ENCODE peak calls at places on chromosomes 6 and 20, in five cellular contexts. L is HepG2, E is SK-N-SH, M is HCT116, H is GM12878. D is an unnamed sample. For H3K27me3, the result is how much of the 10 kb centered on the place peaks cover.

GRCh38 chr6:163529605-163530004 is 115.1 kb downstream of the QKI start:
- DNase-seq in H (no peak), E (no peak), L (no peak), M (no peak), D (no peak)

GRCh38 chr6:8337147-8337546 is 98.2 kb downstream of the SLC35B3 start:
- DNase-seq in E (no peak), M (no peak), L (no peak), H (no peak), D (no peak)

GRCh38 chr6:118709859-118710350 is 58.5 kb upstream of the CEP85L start:
- DNase-seq in M (no peak), E (no peak), H (peak), L (no peak), D (no peak)

GRCh38 chr6:19413323-19413722 is 423.8 kb upstream of the ID4 start:
- DNase-seq in M (peak), E (no peak), L (no peak), H (no peak), D (no peak)

GRCh38 chr20:36544134-36545018 is 3.1 kb downstream of the MYL9 start:
- DNase-seq in E (no peak), M (no peak), L (no peak), H (no peak), D (no peak)

GRCh38 chr6:29251741-29252140 is 49.8 kb upstream of the OR14J1 start:
- DNase-seq in M (no peak), L (no peak), E (no peak), H (no peak), D (no peak)

GRCh38 chr6:81768150-81768942 is 15.9 kb upstream of the TENT5A start:
- DNase-seq in E (no peak), L (peak), M (no peak), H (no peak), D (no peak)

GRCh38 chr6:44524491-44525227 is 137.2 kb downstream of the CDC5L start:
- DNase-seq in L (no peak), M (no peak), H (no peak), E (no peak), D (no peak)

GRCh38 chr6:136184738-136185137 is 65.4 kb downstream of the MTFR2 start:
- DNase-seq in L (no peak), E (no peak), H (no peak), M (no peak), D (no peak)

GRCh38 chr6:139436521-139437348 is 62.3 kb upstream of the CITED2 start:
- DNase-seq in H (no peak), M (no peak), E (no peak), L (no peak), D (no peak)

GRCh38 chr6:45488884-45489283 is 111.2 kb upstream of the SUPT3H start:
- DNase-seq in L (no peak), H (no peak), M (no peak), E (no peak), D (no peak)

GRCh38 chr6:39228111-39228971 is 934 bp downstream of the KCNK5 start:
- DNase-seq in L (no peak), E (peak), M (no peak), H (no peak), D (no peak)

GRCh38 chr20:34709836-34710567 is 5.9 kb downstream of the TP53INP2 start:
- DNase-seq in L (no peak), H (no peak), M (peak), E (peak), D (no peak)

GRCh38 chr6:107695061-107695715 is 128.9 kb downstream of the SCML4 start:
- DNase-seq in L (no peak), E (no peak), H (no peak), M (no peak), D (no peak)

GRCh38 chr6:134047673-134048072 is 4.8 kb downstream of the SLC2A12 start:
- DNase-seq in L (no peak), M (no peak), E (no peak), H (no peak), D (no peak)

GRCh38 chr6:118559659-118560058 is 11.6 kb downstream of the PLN start:
- DNase-seq in M (no peak), E (no peak), H (no peak), L (no peak), D (no peak)

GRCh38 chr20:37351689-37352610 is 6.0 kb downstream of the SRC start:
- DNase-seq in M (no peak), H (no peak), E (peak), L (no peak), D (no peak)

GRCh38 chr20:60056345-60057122 is 98.3 kb downstream of the CDH26 start:
- DNase-seq in L (no peak), H (no peak), M (no peak), E (no peak), D (no peak)

GRCh38 chr20:59125909-59126308 is 37.7 kb upstream of the ZNF831 start:
- DNase-seq in E (no peak), L (no peak), H (no peak), M (no peak), D (no peak)

GRCh38 chr20:43833511-43834395 is 80.9 kb upstream of the TOX2 start:
- DNase-seq in M (no peak), H (no peak), E (no peak), L (no peak), D (no peak)

GRCh38 chr6:10048370-10049297 is 366.2 kb downstream of the TFAP2A start:
- DNase-seq in H (no peak), L (no peak), M (no peak), E (no peak), D (no peak)

GRCh38 chr6:2893276-2893675 is 9.8 kb downstream of the SERPINB9 start:
- DNase-seq in L (no peak), M (no peak), H (no peak), E (no peak), D (no peak)

GRCh38 chr20:36773548-36774242 is at the start of gene DSN1:
- DNase-seq in E (peak), M (peak), H (peak), L (peak), D (peak)

GRCh38 chr6:105105094-105105493 is 74.7 kb downstream of the POPDC3 start:
- DNase-seq in H (no peak), E (no peak), L (no peak), M (no peak), D (no peak)

GRCh38 chr6:90025418-90026089 is 131.3 kb downstream of the GJA10 start:
- DNase-seq in H (no peak), L (no peak), M (peak), E (peak), D (no peak)

GRCh38 chr6:41072836-41073202 is at the start of gene NFYA:
- DNase-seq in E (peak), H (no peak), M (no peak), L (no peak), D (no peak)

GRCh38 chr6:32154514-32155161 is 697 bp downstream of the PPT2 start:
- DNase-seq in M (peak), H (no peak), E (peak), L (peak), D (no peak)

GRCh38 chr6:166449036-166449435 is 66.3 kb upstream of the MPC1 start:
- DNase-seq in H (no peak), L (no peak), M (no peak), E (no peak), D (no peak)

GRCh38 chr6:37433657-37434271 is 743 bp downstream of the CMTR1 start:
- DNase-seq in E (no peak), H (peak), M (no peak), L (peak), D (no peak)

GRCh38 chr6:7540595-7540994 is 876 bp upstream of the DSP start:
- DNase-seq in E (peak), H (no peak), L (no peak), M (no peak), D (no peak)

GRCh38 chr6:5765141-5765760 is 241.5 kb downstream of the NRN1 start:
- DNase-seq in H (no peak), E (no peak), L (no peak), M (no peak), D (no peak)

GRCh38 chr6:160523223-160523622 is 140.9 kb downstream of the LPA start:
- DNase-seq in M (no peak), H (no peak), L (no peak), E (no peak), D (no peak)

GRCh38 chr20:19806806-19807691 is 49.0 kb downstream of the RIN2 start:
- DNase-seq in M (no peak), L (no peak), H (no peak), E (peak), D (no peak)

GRCh38 chr6:116881236-116881635 is 4.2 kb downstream of the RFX6 start:
- DNase-seq in M (peak), H (no peak), L (peak), E (no peak), D (no peak)
- H3K27me3 ChIP-seq in M (under half), H (under half), L (under half), E (under half), D (under half)

DNA sequence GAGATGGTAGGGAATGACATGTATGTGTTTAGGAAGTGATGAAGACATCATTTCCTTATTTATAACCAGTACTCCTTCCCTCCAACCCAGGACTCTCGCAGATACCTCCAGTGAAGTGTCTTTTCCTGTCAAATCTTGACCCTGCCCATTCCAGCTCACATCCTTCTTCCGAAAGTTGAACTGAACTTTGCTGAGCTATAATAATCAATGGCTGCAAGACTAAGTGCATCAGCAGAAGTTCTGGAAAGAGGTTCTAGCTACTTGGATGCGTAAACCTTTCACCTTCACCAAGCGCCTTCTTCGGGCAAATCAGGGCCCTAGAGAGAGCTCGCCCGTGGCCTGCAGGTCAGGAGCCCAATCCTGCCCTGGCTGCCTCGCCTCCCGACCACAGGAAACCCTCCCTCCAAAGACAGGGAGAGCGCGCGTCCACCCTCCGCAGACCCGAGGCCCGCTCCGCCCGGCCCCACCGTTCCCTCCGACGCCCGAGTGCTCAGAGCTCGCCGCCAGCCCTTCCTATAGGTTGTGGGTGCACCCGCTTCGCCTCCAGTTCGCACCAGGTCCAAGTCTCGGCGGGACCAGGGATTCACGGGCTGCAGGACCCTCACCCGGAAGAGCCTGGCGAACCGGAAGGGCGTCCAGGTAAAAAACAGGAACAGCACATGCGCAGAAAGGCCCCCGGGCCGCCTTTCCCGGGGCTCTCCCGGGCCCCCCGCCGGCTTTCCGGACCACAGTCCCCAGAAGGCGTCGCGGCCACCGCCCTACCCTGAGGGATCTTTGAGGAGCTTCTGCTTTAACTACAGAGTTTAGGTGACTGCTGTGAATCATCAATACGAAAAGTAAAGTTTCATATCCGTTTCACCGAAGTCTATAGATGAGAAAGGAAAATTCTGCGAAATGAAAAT is at the start of gene ZNF334:
- DNase-seq in M (no peak), H (no peak), E (peak), L (peak), D (no peak)
- TF ChIP-seq SIN3A in M (no peak), H (no peak), E (no peak), L (peak), D (no peak)

GRCh38 chr6:33172307-33173227 is 19.7 kb downstream of the COL11A2 start:
- DNase-seq in E (no peak), H (no peak), M (peak), L (peak), D (no peak)
- TF ChIP-seq CTCF in E (peak), H (peak), M (peak), L (peak), D (peak)

GRCh38 chr6:108883172-108883571 is 35.0 kb downstream of the ARMC2 start:
- DNase-seq in H (peak), M (no peak), E (no peak), L (no peak), D (no peak)
- H3K27me3 ChIP-seq in H (under half), M (under half), E (under half), L (under half), D (under half)

DNA sequence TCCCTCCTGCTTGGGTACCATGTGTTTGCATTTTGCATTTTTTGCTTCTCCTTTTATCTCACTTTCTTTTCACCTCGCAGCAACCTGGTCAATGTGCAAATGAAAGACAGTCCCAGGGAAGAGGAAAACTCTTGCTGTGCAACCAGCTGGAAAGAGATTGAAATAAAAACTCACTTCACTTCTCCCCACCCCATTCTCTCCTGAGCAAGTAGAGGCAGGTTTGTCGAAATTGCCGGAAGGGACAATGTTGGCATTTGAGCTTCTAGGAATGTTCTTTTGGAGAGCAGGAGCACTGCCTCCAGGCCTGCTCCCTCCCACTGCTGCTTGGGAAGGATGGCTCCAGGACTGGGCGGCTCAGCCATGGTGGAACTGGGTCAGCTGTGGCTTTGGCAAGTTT is 30.6 kb downstream of the KCNG1 start:
- DNase-seq in M (no peak), L (no peak), H (no peak), E (no peak), D (no peak)
- TF ChIP-seq SIN3A in M (no peak), L (no peak), H (no peak), E (no peak), D (no peak)

DNA sequence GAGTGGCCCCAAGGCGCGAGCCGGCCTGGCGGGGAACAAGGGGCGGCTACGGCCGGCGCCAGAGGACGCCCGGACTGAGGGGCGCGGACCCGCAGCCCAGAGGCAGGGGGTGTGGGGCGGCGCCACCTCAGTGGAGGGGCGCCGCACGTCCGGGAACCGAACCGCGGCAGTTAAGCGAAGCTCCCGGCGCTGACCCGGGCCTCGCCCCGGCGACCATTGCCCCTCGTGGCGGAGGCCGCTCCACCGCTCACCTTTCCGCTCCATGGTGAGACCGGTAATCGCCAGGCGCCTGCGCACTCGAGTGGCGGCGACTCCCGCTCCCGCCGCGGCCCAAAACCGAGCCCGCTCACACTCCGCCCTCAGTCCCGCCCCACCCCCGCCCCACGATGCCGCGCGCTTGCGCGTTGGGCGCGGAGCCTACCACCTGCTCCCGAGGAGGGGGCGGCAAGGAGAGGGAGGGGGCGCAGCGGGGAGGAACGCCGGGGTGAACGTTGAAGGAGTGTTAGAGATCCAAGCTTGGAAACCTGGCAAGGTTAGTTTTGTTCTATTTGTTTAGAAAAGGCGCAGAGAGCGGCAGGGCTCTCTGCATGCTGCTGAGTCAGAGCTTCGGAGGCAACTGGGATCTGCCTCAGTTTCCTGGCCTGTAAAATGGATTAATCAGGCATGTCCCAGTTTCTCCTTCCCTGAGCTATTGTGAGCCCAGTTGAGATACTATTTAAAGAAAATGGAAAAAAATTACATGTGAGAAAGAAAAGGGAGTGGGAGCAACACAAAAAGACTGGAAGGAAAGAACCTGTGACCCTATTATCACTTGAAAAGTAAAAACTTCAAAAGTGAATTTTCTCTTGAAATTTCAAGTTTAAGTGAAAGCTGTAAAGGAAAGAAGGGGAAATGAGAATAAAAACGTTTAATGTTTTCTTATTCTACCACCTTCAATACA is at the start of gene SRPK1:
- DNase-seq in L (peak), M (peak), H (peak), E (peak), D (peak)
- TF ChIP-seq CTCF in L (peak), M (no peak), H (no peak), E (no peak), D (no peak)

GRCh38 chr20:22584630-22584921 is 204 bp upstream of the FOXA2 start:
- DNase-seq in M (no peak), H (no peak), L (peak), E (no peak), D (no peak)
- H3K27me3 ChIP-seq in M (under half), H (under half), L (under half), E (half or more), D (under half)

DNA sequence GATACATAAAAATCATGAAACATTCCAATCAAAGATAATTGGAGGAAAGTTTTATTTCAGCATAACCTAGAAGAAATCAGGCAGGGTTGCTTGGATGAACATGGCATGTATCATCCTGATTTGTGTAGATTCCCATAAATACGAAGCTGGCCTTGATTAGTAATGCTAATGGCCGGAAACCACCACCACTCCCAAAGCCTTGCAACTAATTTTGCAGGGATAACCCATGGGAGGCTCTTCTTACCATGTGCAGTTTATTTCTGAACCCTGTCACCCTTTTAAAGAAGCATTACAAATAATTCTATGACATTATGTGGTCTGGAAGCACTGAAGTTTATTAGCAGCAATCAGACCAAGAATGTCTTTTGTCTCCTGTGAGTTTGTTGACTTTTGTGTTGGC is 80.8 kb downstream of the AIG1 start:
- DNase-seq in E (no peak), H (no peak), L (no peak), M (no peak), D (no peak)
- TF ChIP-seq SIN3A in E (no peak), H (no peak), L (no peak), M (no peak), D (no peak)